ENCODE peak calls at places on chromosomes 1 and 21, in nine cellular contexts. L, Q, U, T, K, B, C, E and S are unnamed samples.

GRCh38 chr1:12552951-12553921 is 64.8 kb downstream of the DHRS3 start:
- DNase-seq in L (peak), Q (peak), U (no peak), T (no peak), K (peak), B (peak), C (no peak), E (peak), S (no peak)

GRCh38 chr1:21573971-21574458 is 64.8 kb downstream of the ALPL start:
- DNase-seq in L (peak), Q (peak), U (no peak), T (peak), K (peak), B (peak), C (peak), E (peak), S (no peak)

GRCh38 chr1:34984435-34985062 is 598 bp downstream of the TMEM35B start:
- DNase-seq in L (peak), Q (no peak), U (no peak), T (peak), K (peak), B (peak), C (no peak), E (peak), S (no peak)

GRCh38 chr1:19003371-19004290 is 47.2 kb upstream of the IFFO2 start:
- DNase-seq in L (no peak), Q (no peak), U (no peak), T (no peak), K (no peak), B (no peak), C (no peak), E (no peak), S (no peak)

GRCh38 chr21:39552856-39553255 is 59.9 kb upstream of the B3GALT5 start:
- DNase-seq in L (no peak), Q (no peak), U (no peak), T (no peak), K (no peak), B (no peak), C (no peak), E (no peak), S (no peak)

GRCh38 chr1:47226121-47226977 is 5.7 kb downstream of the TAL1 start:
- DNase-seq in L (peak), Q (no peak), U (no peak), T (no peak), K (no peak), B (no peak), C (no peak), E (no peak), S (no peak)

GRCh38 chr1:27348861-27349783 is 7.3 kb downstream of the SYTL1 start:
- DNase-seq in L (peak), Q (peak), U (no peak), T (peak), K (no peak), B (peak), C (no peak), E (no peak), S (no peak)

GRCh38 chr1:23745515-23745914 is 2.2 kb downstream of the ELOA start:
- DNase-seq in L (peak), Q (no peak), U (no peak), T (peak), K (no peak), B (no peak), C (no peak), E (no peak), S (no peak)

GRCh38 chr1:231059566-231060193 is 19.6 kb upstream of the FAM89A start:
- DNase-seq in L (no peak), Q (no peak), U (no peak), T (no peak), K (no peak), B (no peak), C (no peak), E (no peak), S (no peak)

GRCh38 chr1:20343149-20343936 is 52.7 kb downstream of the VWA5B1 start:
- DNase-seq in L (peak), Q (no peak), U (no peak), T (no peak), K (peak), B (no peak), C (no peak), E (peak), S (no peak)

GRCh38 chr21:45164124-45164511 is 89.7 kb downstream of the ADARB1 start:
- DNase-seq in L (no peak), Q (no peak), U (no peak), T (no peak), K (no peak), B (no peak), C (no peak), E (peak), S (no peak)

GRCh38 chr1:53949023-53949611 is 3.0 kb downstream of the LRRC42 start:
- DNase-seq in L (peak), Q (no peak), U (no peak), T (peak), K (no peak), B (no peak), C (peak), E (no peak), S (no peak)

GRCh38 chr1:113759341-113760101 is at the start of gene PHTF1:
- DNase-seq in L (peak), Q (peak), U (peak), T (peak), K (peak), B (peak), C (peak), E (peak), S (no peak)

DNA sequence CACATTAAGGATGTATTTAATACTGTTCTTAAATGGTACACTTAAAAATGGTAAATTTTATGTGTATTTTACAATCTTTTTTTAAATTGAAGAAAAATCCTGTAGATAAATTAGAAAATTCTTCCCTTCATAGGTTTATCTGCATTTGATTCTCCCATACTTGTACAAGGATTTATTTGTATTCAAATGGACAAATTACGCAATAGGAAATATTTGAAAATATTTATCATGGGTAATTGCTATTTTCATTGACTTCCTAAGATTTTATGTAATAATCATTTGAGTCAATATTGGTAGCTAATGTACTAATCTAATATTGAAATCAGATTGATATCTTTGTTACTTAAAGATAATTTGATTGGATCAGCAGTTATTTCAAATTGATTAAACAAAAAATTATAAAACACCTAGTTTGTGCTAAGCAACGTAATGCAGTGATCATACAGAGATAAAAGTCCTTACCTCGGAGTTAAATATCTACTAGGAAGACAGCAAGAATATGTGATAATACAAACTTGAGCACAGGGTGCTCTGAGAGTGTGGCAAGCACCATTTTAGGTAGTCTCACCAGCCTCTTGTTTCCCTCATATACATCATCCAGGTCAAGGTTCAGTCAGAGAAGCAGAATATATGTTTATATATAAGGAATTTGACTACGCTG is 11.3 kb upstream of the C1orf162 start:
- DNase-seq in L (no peak), Q (no peak), U (no peak), T (no peak), K (no peak), B (no peak), C (no peak), E (no peak), S (no peak)
- H3K4me3 ChIP-seq in L (no peak), Q (no peak), U (no peak), T (no peak), K (no peak), B (no peak), C (no peak), E (no peak), S (no peak)

GRCh38 chr1:17598251-17598650 is 58.8 kb downstream of the ARHGEF10L start:
- DNase-seq in L (no peak), Q (no peak), U (no peak), T (no peak), K (no peak), B (no peak), C (no peak), E (no peak), S (no peak)

GRCh38 chr1:17599301-17600300 is 60.1 kb downstream of the ARHGEF10L start:
- DNase-seq in L (no peak), Q (no peak), U (no peak), T (no peak), K (no peak), B (peak), C (no peak), E (no peak), S (no peak)

GRCh38 chr1:17603091-17603841 is 63.8 kb downstream of the ARHGEF10L start:
- DNase-seq in L (no peak), Q (no peak), U (no peak), T (no peak), K (no peak), B (no peak), C (no peak), E (no peak), S (no peak)

GRCh38 chr1:17600313-17600712 is 60.8 kb downstream of the ARHGEF10L start:
- DNase-seq in L (no peak), Q (no peak), U (no peak), T (no peak), K (no peak), B (no peak), C (no peak), E (no peak), S (no peak)

DNA sequence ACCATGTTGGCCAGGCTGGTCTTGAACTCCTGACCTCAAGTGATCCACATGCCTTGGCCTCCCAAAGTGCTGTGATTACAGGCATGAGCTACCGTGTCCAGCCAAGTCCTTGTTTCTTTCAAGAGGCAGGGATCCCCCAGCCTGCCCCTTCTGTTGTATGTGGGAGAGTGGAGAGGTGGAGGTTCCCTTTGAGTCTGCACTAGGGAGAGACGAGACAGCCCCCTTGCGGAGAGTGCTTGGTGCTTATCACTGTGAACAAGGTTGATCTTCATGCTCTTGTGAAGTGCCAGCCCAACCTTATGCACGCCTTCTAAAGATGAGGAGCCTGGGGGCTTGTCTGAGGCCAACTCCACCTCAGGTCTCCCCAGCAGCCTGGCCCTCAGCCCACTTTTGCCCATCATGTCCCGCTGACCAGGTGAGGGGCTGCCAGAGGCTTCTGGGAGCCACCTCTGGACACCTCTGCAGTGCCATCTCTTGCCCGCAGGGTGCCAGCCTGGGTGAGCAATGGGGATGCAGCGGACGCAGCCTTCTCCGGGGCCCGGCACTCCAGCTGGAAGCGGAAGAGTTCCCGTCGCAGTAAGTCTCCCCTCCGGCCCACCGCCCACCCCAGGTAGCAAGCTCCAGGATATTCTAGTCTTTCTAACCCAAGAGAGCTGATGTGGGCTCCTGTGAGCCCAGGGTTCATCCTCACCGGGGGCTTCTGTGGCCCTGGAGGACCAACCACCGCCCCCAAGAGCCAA is 62.3 kb downstream of the ARHGEF10L start:
- DNase-seq in L (peak), Q (no peak), U (no peak), T (no peak), K (no peak), B (no peak), C (no peak), E (no peak), S (no peak)
- TF ChIP-seq CTCF in L (peak), Q (no peak), U (no peak), T (no peak), K (no peak), B (no peak), C (no peak), E (no peak), S (no peak)

DNA sequence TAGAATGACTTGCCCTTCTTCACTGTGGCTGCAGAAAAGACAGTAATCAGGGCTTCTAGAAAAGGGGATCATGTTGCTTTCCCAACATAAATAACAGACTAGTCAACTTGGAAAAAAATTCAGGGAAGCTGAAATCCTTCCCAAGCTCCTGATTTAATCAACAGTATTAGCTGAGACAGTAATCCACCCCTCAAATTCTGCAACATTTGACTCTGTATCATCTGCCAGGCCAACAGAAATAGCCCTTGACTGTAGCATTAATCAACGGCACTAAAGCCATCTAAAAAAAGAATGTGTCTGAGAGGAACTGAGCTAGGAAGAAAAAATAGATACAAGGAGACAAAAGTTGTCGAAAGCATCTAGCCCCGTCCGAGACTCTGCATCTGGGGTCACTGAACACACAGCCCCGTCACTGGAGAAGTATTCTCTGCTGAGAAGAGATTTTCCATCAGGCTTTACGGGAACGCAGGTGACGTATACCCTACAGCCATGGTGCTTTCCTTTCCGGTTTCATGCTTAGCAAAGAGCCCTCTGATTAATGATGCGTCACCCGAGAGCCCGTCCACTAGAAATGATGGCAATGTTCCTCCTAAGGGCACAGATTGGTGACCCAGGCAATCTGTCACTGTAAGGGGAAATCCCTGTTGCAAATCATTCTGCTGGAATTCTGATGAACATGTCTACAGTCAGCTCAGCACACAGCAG is 42.1 kb upstream of the TP53BP2 start:
- DNase-seq in L (no peak), Q (no peak), U (no peak), T (peak), K (no peak), B (peak), C (peak), E (peak), S (peak)
- H3K4me3 ChIP-seq in L (no peak), Q (no peak), U (no peak), T (no peak), K (no peak), B (peak), C (no peak), E (peak), S (peak)

GRCh38 chr1:84941843-84942242 is 48.8 kb upstream of the LPAR3 start:
- DNase-seq in L (no peak), Q (no peak), U (no peak), T (no peak), K (no peak), B (no peak), C (no peak), E (no peak), S (no peak)

GRCh38 chr1:84940481-84940880 is 47.5 kb upstream of the LPAR3 start:
- DNase-seq in L (no peak), Q (no peak), U (no peak), T (peak), K (no peak), B (no peak), C (no peak), E (no peak), S (no peak)

GRCh38 chr1:84947536-84948410 is 49.1 kb downstream of the MCOLN2 start:
- DNase-seq in L (no peak), Q (no peak), U (no peak), T (peak), K (no peak), B (no peak), C (no peak), E (no peak), S (no peak)

GRCh38 chr1:84946631-84947030 is 50.3 kb downstream of the MCOLN2 start:
- DNase-seq in L (no peak), Q (no peak), U (no peak), T (peak), K (no peak), B (no peak), C (no peak), E (no peak), S (no peak)

DNA sequence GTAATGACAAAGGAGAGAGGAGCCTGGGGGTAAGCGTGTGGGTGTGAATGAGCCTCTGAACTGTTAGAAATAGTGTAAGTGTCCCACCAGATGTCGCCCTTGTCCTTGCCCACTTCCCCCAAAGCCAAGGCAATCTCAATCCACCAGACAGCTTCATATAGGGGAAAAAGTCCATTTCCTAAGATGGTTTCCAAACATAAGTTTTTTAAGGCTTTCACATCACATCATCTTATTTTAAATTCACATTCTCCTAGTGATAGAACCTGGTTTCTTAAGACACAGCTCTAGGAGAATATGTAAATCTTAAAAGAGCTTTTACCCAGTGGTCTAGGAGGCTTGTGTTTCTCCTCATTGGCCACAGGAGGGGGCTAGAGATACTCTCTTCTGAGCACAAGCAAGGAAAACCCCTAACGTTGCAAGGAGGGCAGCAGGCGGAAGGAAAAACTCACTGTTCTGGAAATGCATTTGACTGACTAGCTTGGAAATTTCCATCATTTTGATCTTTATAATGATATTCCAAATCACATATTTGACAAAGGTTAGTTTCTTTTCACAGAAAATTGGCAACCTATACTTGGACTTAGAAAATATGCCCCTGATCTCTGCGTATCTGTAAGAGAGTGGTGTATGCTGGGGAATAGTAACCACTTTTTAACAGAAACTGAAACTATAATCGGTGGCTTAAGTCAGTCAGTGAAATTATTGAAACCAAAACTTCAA is 51.9 kb upstream of the LPAR3 start:
- DNase-seq in L (peak), Q (no peak), U (no peak), T (peak), K (peak), B (peak), C (peak), E (no peak), S (peak)
- TF ChIP-seq CTCF in L (peak), Q (peak), U (peak), T (peak), K (peak), B (peak), C (peak), E (peak), S (peak)